ENCODE peak calls at places on chromosomes 11 and 22, in five cellular contexts. One of them, this sample, is unnamed.

GRCh38 chr11:42273977-42274376 is 814.5 kb upstream of the LRRC4C start:
- DNase-seq in fibroblast of lung: no peak
- DNase-seq in PC-3: no peak
- DNase-seq in SK-N-SH: no peak
- DNase-seq in K562: no peak
- DNase-seq in this sample: no peak

GRCh38 chr22:46660604-46661201 is 40.5 kb downstream of the GRAMD4 start:
- DNase-seq in SK-N-SH: peak; percentile 93
- DNase-seq in K562: no peak
- DNase-seq in fibroblast of lung: no peak
- DNase-seq in PC-3: no peak
- DNase-seq in this sample: no peak

GRCh38 chr11:27656806-27657483 is 43.3 kb downstream of the BDNF start:
- DNase-seq in K562: no peak
- DNase-seq in PC-3: no peak
- DNase-seq in fibroblast of lung: no peak
- DNase-seq in SK-N-SH: no peak
- DNase-seq in this sample: no peak

GRCh38 chr11:123473941-123474668 is 44.0 kb downstream of the GRAMD1B start:
- DNase-seq in fibroblast of lung: peak; percentile 94
- DNase-seq in PC-3: peak; percentile 92
- DNase-seq in K562: no peak
- DNase-seq in SK-N-SH: no peak
- DNase-seq in this sample: no peak

GRCh38 chr22:38204784-38205183 is 3.0 kb downstream of the MAFF start:
- DNase-seq in SK-N-SH: no peak
- DNase-seq in fibroblast of lung: peak; percentile 53
- DNase-seq in PC-3: no peak
- DNase-seq in K562: no peak
- DNase-seq in this sample: no peak

GRCh38 chr22:29342177-29342576 is 26.7 kb upstream of the RASL10A start:
- DNase-seq in PC-3: no peak
- DNase-seq in SK-N-SH: no peak
- DNase-seq in fibroblast of lung: no peak
- DNase-seq in K562: no peak
- DNase-seq in this sample: no peak

GRCh38 chr11:10454902-10455631 is at the start of gene AMPD3:
- DNase-seq in fibroblast of lung: peak; percentile 90
- DNase-seq in K562: peak; percentile 71
- DNase-seq in SK-N-SH: peak; percentile 50
- DNase-seq in PC-3: peak; percentile 93
- DNase-seq in this sample: peak; percentile 22

GRCh38 chr11:131912127-131912526 is 541.7 kb downstream of the NTM start:
- DNase-seq in SK-N-SH: no peak
- DNase-seq in K562: no peak
- DNase-seq in PC-3: no peak
- DNase-seq in fibroblast of lung: no peak
- DNase-seq in this sample: no peak

GRCh38 chr11:83033972-83034672 is 37.6 kb downstream of the RAB30 start:
- DNase-seq in K562: no peak
- DNase-seq in SK-N-SH: peak; percentile 69
- DNase-seq in fibroblast of lung: peak; percentile 88
- DNase-seq in PC-3: peak; percentile 73
- DNase-seq in this sample: peak; percentile 35

GRCh38 chr11:70502677-70503076 is 104.3 kb downstream of the CTTN start:
- DNase-seq in K562: no peak
- DNase-seq in SK-N-SH: no peak
- DNase-seq in PC-3: no peak
- DNase-seq in fibroblast of lung: no peak
- DNase-seq in this sample: no peak

GRCh38 chr22:48981671-48982070 is 846.0 kb downstream of the BRD1 start:
- DNase-seq in PC-3: no peak
- DNase-seq in fibroblast of lung: no peak
- DNase-seq in SK-N-SH: no peak
- DNase-seq in K562: no peak
- DNase-seq in this sample: no peak

GRCh38 chr11:14764899-14765527 is 121.4 kb downstream of the PDE3B start:
- DNase-seq in PC-3: peak; percentile 51
- DNase-seq in K562: peak; percentile 9
- DNase-seq in fibroblast of lung: peak; percentile 78
- DNase-seq in SK-N-SH: peak; percentile 21
- DNase-seq in this sample: no peak

GRCh38 chr11:43555811-43556210 is 124.7 kb upstream of the HSD17B12 start:
- DNase-seq in fibroblast of lung: peak; percentile 19
- DNase-seq in SK-N-SH: no peak
- DNase-seq in K562: no peak
- DNase-seq in PC-3: peak; percentile 7
- DNase-seq in this sample: peak; percentile 46

GRCh38 chr22:31160328-31160978 is 471 bp downstream of the RNF185 start:
- DNase-seq in PC-3: no peak
- DNase-seq in fibroblast of lung: peak; percentile 29
- DNase-seq in K562: peak; percentile 21
- DNase-seq in SK-N-SH: no peak
- DNase-seq in this sample: no peak

GRCh38 chr11:74902342-74902741 is 46.5 kb downstream of the XRRA1 start:
- DNase-seq in SK-N-SH: no peak
- DNase-seq in PC-3: no peak
- DNase-seq in fibroblast of lung: no peak
- DNase-seq in K562: no peak
- DNase-seq in this sample: no peak

GRCh38 chr22:37485714-37486223 is 415 bp downstream of the MFNG start:
- DNase-seq in K562: no peak
- DNase-seq in PC-3: no peak
- DNase-seq in fibroblast of lung: no peak
- DNase-seq in SK-N-SH: no peak
- DNase-seq in this sample: no peak

GRCh38 chr11:36258730-36259360 is 30.4 kb downstream of the COMMD9 start:
- DNase-seq in PC-3: peak; percentile 74
- DNase-seq in SK-N-SH: peak; percentile 66
- DNase-seq in fibroblast of lung: peak; percentile 67
- DNase-seq in K562: peak; percentile 25
- DNase-seq in this sample: peak; percentile 84

DNA sequence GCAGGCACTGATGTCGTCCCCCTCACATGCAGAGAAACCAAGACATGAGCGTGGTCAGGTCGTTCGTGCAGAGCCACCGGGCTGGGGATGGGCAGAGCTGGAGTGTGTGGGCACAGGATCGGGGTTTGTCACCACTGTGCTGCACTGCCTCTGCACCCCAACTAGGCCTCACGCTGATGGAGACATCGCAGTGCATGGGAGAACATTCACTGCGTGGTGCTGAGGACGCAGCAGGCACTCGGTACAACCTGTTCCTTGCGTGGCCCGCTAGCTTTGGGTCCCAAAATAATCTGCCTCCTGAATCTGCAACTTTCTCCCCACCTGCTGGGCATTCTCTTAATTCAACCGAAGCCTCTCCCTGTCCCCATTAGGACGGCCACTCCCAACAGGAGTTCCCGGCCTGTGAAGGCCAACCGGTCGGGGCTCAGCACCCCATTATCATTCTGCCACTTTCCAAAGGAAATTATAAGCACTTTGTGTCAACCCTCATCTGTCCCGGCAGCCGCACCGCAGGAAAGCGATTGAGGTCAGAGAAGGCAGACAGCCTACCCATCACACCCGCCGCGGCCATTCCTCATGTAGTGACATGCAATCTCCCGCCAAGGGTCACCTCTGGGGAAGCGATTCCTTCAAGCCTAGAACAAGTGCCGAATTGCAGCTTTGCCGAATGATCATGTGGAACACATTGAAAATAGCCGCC is 490.4 kb downstream of the MN1 start:
- DNase-seq in fibroblast of lung: no peak
- DNase-seq in SK-N-SH: no peak
- DNase-seq in K562: no peak
- DNase-seq in PC-3: no peak
- DNase-seq in this sample: peak; percentile 58
- H3K9ac ChIP-seq in fibroblast of lung: no peak overlapping the region
- H3K9ac ChIP-seq in SK-N-SH: no peak overlapping the region
- H3K9ac ChIP-seq in K562: no peak overlapping the region
- H3K9ac ChIP-seq in PC-3: no peak overlapping the region
- H3K9ac ChIP-seq in this sample: no peak overlapping the region

GRCh38 chr11:94521684-94522083 is 9.4 kb downstream of the C11orf97 start:
- DNase-seq in K562: no peak
- DNase-seq in SK-N-SH: no peak
- DNase-seq in PC-3: peak; percentile 56
- DNase-seq in fibroblast of lung: no peak
- DNase-seq in this sample: peak; percentile 9

GRCh38 chr11:94516725-94517124 is 4.5 kb downstream of the C11orf97 start:
- DNase-seq in PC-3: no peak
- DNase-seq in K562: no peak
- DNase-seq in fibroblast of lung: no peak
- DNase-seq in SK-N-SH: no peak
- DNase-seq in this sample: no peak

GRCh38 chr11:94518300-94518699 is 6.0 kb downstream of the C11orf97 start:
- DNase-seq in K562: no peak
- DNase-seq in fibroblast of lung: no peak
- DNase-seq in PC-3: no peak
- DNase-seq in SK-N-SH: no peak
- DNase-seq in this sample: no peak

GRCh38 chr11:94515398-94515797 is 3.1 kb downstream of the C11orf97 start:
- DNase-seq in PC-3: no peak
- DNase-seq in SK-N-SH: no peak
- DNase-seq in fibroblast of lung: no peak
- DNase-seq in K562: no peak
- DNase-seq in this sample: no peak

DNA sequence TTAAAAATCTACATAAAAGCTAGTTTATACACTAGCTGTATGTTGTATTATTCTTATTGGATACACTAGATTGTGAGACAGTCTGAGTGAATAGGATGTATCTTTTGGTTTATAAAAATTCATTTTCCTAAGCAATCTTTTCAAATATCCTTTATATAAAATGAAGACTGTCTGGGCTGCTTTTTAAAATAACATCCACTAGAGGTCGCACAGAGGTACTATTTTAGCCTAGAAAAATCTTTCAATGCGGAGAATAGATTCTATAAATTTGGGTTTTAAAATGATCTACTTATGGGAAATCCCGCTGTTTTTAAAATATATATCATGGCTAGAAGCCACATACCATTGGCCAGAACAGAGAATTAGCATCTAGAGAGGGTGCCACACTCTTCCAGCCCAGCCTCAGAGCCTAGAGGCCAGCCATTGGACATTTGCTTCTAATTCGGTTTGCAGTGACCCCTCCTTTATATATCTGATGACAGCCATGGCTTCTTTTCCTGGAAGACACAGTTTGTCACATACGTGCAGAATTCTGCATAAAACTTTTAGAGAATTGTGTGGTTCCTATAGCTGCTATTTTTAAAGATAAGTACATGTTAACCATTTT is 7.3 kb downstream of the C11orf97 start:
- DNase-seq in PC-3: peak; percentile 76
- DNase-seq in SK-N-SH: peak; percentile 38
- DNase-seq in K562: peak; percentile 15
- DNase-seq in fibroblast of lung: peak; percentile 17
- DNase-seq in this sample: peak; percentile 40
- TF ChIP-seq CTCF in PC-3: peak; percentile 86
- TF ChIP-seq CTCF in SK-N-SH: peak; percentile 87
- TF ChIP-seq CTCF in K562: peak; percentile 46
- TF ChIP-seq CTCF in fibroblast of lung: peak; percentile 51
- TF ChIP-seq CTCF in this sample: peak; percentile 83

DNA sequence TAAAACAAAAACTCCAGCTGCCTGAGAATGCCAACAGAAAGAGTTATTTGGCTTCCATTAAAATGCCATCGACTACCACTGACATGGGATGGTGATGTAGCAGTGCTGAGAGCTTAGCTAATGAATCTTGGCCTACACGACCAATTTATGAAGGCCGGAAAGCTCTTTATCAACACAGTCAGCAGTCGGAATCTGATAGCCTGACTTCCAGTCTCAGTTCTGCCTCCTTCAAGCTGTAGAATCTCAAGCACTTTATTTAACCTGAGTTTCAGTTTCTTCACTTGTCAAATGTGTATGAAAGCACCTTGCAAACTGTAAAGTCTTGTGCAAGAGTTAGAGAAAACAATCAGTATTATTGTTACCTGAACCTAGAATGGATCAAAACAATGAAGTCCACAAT is 335.7 kb upstream of the NARS2 start:
- DNase-seq in K562: no peak
- DNase-seq in PC-3: no peak
- DNase-seq in fibroblast of lung: no peak
- DNase-seq in SK-N-SH: no peak
- DNase-seq in this sample: no peak
- H2AFZ ChIP-seq in K562: no peak overlapping the region
- H2AFZ ChIP-seq in PC-3: no peak overlapping the region
- H2AFZ ChIP-seq in fibroblast of lung: no peak overlapping the region
- H2AFZ ChIP-seq in SK-N-SH: no peak overlapping the region
- H2AFZ ChIP-seq in this sample: no peak overlapping the region

GRCh38 chr11:8328848-8329330 is 65.2 kb upstream of the LMO1 start:
- DNase-seq in PC-3: peak; percentile 97
- DNase-seq in fibroblast of lung: peak; percentile 81
- DNase-seq in SK-N-SH: peak; percentile 89
- DNase-seq in K562: peak; percentile 84
- DNase-seq in this sample: peak; percentile 95
- H3K9ac ChIP-seq in PC-3: no peak overlapping the region
- H3K9ac ChIP-seq in fibroblast of lung: no peak overlapping the region
- H3K9ac ChIP-seq in SK-N-SH: no peak overlapping the region
- H3K9ac ChIP-seq in K562: no peak overlapping the region
- H3K9ac ChIP-seq in this sample: no peak overlapping the region

DNA sequence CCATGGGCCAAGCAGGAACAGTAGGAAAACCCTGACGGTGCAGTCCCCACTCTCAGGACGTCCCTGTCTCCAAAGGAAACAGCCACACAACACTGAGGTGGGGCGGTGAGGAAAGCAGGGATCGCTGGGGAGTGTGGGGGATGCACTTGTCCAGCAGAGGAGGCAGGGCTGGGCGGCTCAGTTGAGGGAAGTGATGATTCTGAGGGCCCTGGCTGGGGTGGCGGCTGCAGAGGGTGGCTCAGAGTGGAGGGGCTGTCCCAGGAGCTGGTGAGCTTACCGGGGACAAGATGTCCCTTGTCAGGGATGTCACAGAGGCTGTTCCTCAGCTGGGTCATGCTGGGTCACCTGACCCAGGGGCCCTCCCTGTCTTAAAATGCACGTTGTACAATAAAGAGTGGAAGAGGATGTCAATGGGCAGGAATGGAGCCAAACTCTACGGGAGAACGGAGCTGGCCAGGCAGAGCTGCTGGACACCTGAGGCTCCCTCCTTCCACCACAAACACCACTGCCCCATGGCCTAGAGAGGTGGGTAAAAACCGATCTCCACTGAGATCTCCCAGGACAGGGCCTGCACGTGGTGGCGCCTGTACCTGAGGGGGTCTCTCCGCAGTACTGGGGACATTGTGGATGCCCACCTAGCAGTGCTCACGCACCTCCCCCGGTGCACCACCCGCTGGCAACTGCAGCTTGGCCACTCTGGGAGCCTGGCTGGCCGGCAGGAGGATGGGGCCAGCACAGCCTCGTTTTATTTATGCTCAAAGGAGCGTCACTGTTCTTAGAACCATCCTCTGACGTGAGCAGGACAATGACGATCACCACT is 9.7 kb upstream of the EFCAB6 start:
- DNase-seq in PC-3: no peak
- DNase-seq in K562: no peak
- DNase-seq in SK-N-SH: no peak
- DNase-seq in fibroblast of lung: no peak
- DNase-seq in this sample: no peak
- TF ChIP-seq CTCF in PC-3: no peak
- TF ChIP-seq CTCF in K562: no peak
- TF ChIP-seq CTCF in SK-N-SH: no peak
- TF ChIP-seq CTCF in fibroblast of lung: no peak
- TF ChIP-seq CTCF in this sample: no peak

GRCh38 chr11:134939905-134940304 is 527.9 kb upstream of the B3GAT1 start:
- DNase-seq in PC-3: no peak
- DNase-seq in K562: peak; percentile 15
- DNase-seq in SK-N-SH: peak; percentile 75
- DNase-seq in fibroblast of lung: no peak
- DNase-seq in this sample: peak; percentile 42
- H2AFZ ChIP-seq in PC-3: no peak overlapping the region
- H2AFZ ChIP-seq in K562: no peak overlapping the region
- H2AFZ ChIP-seq in SK-N-SH: no peak overlapping the region
- H2AFZ ChIP-seq in fibroblast of lung: no peak overlapping the region
- H2AFZ ChIP-seq in this sample: peak overlapping the region; percentile 45